ENCODE peak calls at places on chromosomes 1 and 21, in five cellular contexts. N, W, V, E and X are unnamed samples.

GRCh38 chr1:112296908-112297307 is 99.1 kb upstream of the CTTNBP2NL start:
- DNase-seq in N (no peak), W (no peak), V (no peak), E (peak), X (no peak)

GRCh38 chr1:156389311-156389710 is 20.3 kb downstream of the RHBG start:
- DNase-seq in N (no peak), W (no peak), V (no peak), E (no peak), X (no peak)

GRCh38 chr1:93638981-93639380 is 42.7 kb downstream of the BCAR3 start:
- DNase-seq in N (no peak), W (no peak), V (no peak), E (no peak), X (no peak)

GRCh38 chr1:17090844-17091243 is 28.4 kb downstream of the PADI2 start:
- DNase-seq in N (no peak), W (no peak), V (no peak), E (no peak), X (no peak)

GRCh38 chr1:201006450-201006849 is 17.1 kb downstream of the KIF21B start:
- DNase-seq in N (no peak), W (no peak), V (no peak), E (peak), X (no peak)

GRCh38 chr21:16395285-16395684 is 665.5 kb downstream of the USP25 start:
- DNase-seq in N (no peak), W (no peak), V (no peak), E (no peak), X (no peak)

GRCh38 chr1:78792756-78793155 is 143.1 kb downstream of the IFI44 start:
- DNase-seq in N (no peak), W (no peak), V (no peak), E (no peak), X (no peak)

GRCh38 chr1:83761084-83761760 is 237.7 kb downstream of the TTLL7 start:
- DNase-seq in N (no peak), W (no peak), V (no peak), E (no peak), X (no peak)

GRCh38 chr1:116382321-116382720 is 9.3 kb downstream of the ATP1A1 start:
- DNase-seq in N (no peak), W (no peak), V (no peak), E (no peak), X (no peak)
- H3K27ac ChIP-seq in N (no peak), W (no peak), V (no peak), E (no peak), X (peak)

DNA sequence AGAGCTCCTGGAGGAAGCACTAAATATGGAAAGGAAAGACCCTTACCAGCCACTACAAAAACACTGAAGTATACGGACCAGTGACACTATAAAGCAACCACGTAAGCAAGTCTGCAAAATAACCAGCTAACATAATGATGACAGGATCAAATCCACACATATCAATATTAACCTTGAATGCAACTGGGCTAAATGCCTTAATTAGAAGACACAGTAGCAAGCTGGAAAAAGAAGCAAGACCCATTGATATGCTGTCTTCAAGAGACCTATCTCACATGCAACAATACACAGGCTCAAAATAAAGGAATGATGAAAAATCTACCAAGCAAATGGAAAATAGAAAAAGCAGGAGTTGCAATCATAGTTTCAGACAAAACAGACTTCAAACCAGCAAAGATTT is 31.0 kb downstream of the C1orf185 start:
- DNase-seq in N (no peak), W (no peak), V (no peak), E (no peak), X (no peak)
- H3K27ac ChIP-seq in N (no peak), W (no peak), V (no peak), E (no peak), X (no peak)

DNA sequence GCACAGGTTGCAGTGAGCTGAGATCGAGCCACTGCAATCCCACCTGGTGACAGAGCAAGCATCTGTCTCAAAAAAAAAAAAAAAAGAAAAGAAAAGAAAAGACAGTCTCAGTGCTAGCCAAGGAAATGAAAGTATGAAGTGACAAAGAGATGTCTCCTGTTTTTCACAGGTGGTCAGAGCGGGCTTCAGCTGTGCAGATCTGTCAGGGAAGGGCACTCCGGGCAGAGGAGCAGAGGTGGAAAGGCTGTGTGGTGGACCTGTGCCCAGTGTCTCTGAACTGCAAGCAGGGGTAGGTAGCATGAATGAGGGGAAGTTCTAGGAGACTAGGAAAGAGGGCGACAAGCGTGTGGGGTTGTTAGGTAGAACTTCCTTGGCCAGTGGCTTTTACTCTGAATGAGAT is 67.5 kb downstream of the CD247 start:
- DNase-seq in N (no peak), W (no peak), V (no peak), E (no peak), X (no peak)
- H3K27ac ChIP-seq in N (no peak), W (no peak), V (peak), E (no peak), X (no peak)

GRCh38 chr1:118859999-118860398 is 128.1 kb downstream of the TBX15 start:
- DNase-seq in N (no peak), W (no peak), V (no peak), E (no peak), X (no peak)

GRCh38 chr1:118863688-118864087 is 124.5 kb downstream of the TBX15 start:
- DNase-seq in N (no peak), W (no peak), V (no peak), E (no peak), X (no peak)

GRCh38 chr1:118862755-118863154 is 125.4 kb downstream of the TBX15 start:
- DNase-seq in N (no peak), W (no peak), V (no peak), E (no peak), X (no peak)

GRCh38 chr1:118866330-118866729 is 121.8 kb downstream of the TBX15 start:
- DNase-seq in N (no peak), W (no peak), V (no peak), E (no peak), X (no peak)

GRCh38 chr1:118861216-118861615 is 126.9 kb downstream of the TBX15 start:
- DNase-seq in N (no peak), W (no peak), V (no peak), E (no peak), X (no peak)
- H3K27ac ChIP-seq in N (no peak), W (no peak), V (no peak), E (no peak), X (no peak)

GRCh38 chr1:43531906-43532584 is 1.4 kb downstream of the PTPRF start:
- DNase-seq in N (no peak), W (no peak), V (no peak), E (no peak), X (no peak)
- H3K27ac ChIP-seq in N (peak), W (no peak), V (no peak), E (no peak), X (no peak)